ENCODE peak calls at places on chromosomes 12 and 14, in seven cellular contexts. M is GM23248, W is uterus, E is GM23338, F is left ventricle myocardium inferior, X is aorta, O is small intestine. Z is an unnamed sample.
A peak's percentile ranks its signal among the peaks of the same experiment; 100 is the strongest.

GRCh38 chr12:132514838-132515237 is 24.9 kb downstream of the FBRSL1 start:
- DNase-seq in M (no peak), W (no peak), E (no peak), F (no peak), X (no peak), O (no peak), Z (no peak)

GRCh38 chr12:58602179-58602578 is 318.1 kb downstream of the LRIG3 start:
- DNase-seq in M (no peak), W (no peak), E (no peak), F (no peak), X (no peak), O (no peak), Z (no peak)

GRCh38 chr12:6535697-6535946 is 1.3 kb downstream of the GAPDH start:
- DNase-seq in M (no peak), W (no peak), E (no peak), F (no peak), X (no peak), O (no peak), Z (no peak)

GRCh38 chr12:1917172-1918070 is 1.0 kb downstream of the CACNA2D4 start:
- DNase-seq in M (no peak), W (no peak), E (no peak), F (no peak), X (peak; percentile 62), O (no peak), Z (no peak)

GRCh38 chr12:132881853-132882252 is 5.6 kb downstream of the CHFR start:
- DNase-seq in M (no peak), W (no peak), E (no peak), F (no peak), X (no peak), O (no peak), Z (no peak)

GRCh38 chr12:92502417-92503028 is 200.3 kb upstream of the PLEKHG7 start:
- DNase-seq in M (no peak), W (no peak), E (no peak), F (no peak), X (no peak), O (no peak), Z (no peak)

GRCh38 chr12:52087961-52088820 is 8.7 kb downstream of the SMIM41 start:
- DNase-seq in M (no peak), W (no peak), E (no peak), F (no peak), X (no peak), O (no peak), Z (no peak)

GRCh38 chr12:10068634-10069033 is 30.2 kb downstream of the CLEC1A start:
- DNase-seq in M (peak; percentile 7), W (no peak), E (no peak), F (no peak), X (no peak), O (no peak), Z (no peak)

GRCh38 chr12:120350576-120351350 is 18.2 kb downstream of the MSI1 start:
- DNase-seq in M (no peak), W (no peak), E (no peak), F (no peak), X (no peak), O (no peak), Z (no peak)

GRCh38 chr14:80850197-80850814 is 91.2 kb downstream of the CEP128 start:
- DNase-seq in M (peak; percentile 50), W (no peak), E (peak; percentile 54), F (no peak), X (no peak), O (peak; percentile 36), Z (no peak)

GRCh38 chr14:91888641-91889476 is 21.5 kb upstream of the TC2N start:
- DNase-seq in M (peak; percentile 39), W (no peak), E (no peak), F (no peak), X (no peak), O (no peak), Z (no peak)

GRCh38 chr14:24171422-24172260 is at the start of gene REC8:
- DNase-seq in M (no peak), W (peak; percentile 50), E (peak; percentile 100), F (peak; percentile 61), X (peak; percentile 87), O (peak; percentile 66), Z (peak; percentile 63)

GRCh38 chr14:64005822-64006221 is 153.0 kb downstream of the SYNE2 start:
- DNase-seq in M (no peak), W (no peak), E (no peak), F (no peak), X (no peak), O (no peak), Z (no peak)

GRCh38 chr12:46452061-46452615 is 79.6 kb upstream of the SLC38A2 start:
- DNase-seq in M (peak; percentile 60), W (no peak), E (no peak), F (no peak), X (no peak), O (peak; percentile 72), Z (no peak)

GRCh38 chr12:49332441-49332861 is 4.5 kb downstream of the C1QL4 start:
- DNase-seq in M (no peak), W (no peak), E (peak; percentile 43), F (no peak), X (no peak), O (no peak), Z (no peak)

GRCh38 chr12:107992870-107993451 is 136.1 kb upstream of the WSCD2 start:
- DNase-seq in M (peak; percentile 58), W (no peak), E (peak; percentile 89), F (no peak), X (no peak), O (peak; percentile 40), Z (no peak)

GRCh38 chr12:2615665-2616387 is 178.9 kb upstream of the FKBP4 start:
- DNase-seq in M (no peak), W (peak; percentile 48), E (peak; percentile 50), F (peak; percentile 46), X (peak; percentile 19), O (no peak), Z (no peak)

GRCh38 chr12:26874501-26875296 is 41.7 kb upstream of the ITPR2 start:
- DNase-seq in M (no peak), W (no peak), E (no peak), F (no peak), X (no peak), O (no peak), Z (no peak)

GRCh38 chr12:47808049-47808448 is 11.7 kb downstream of the HDAC7 start:
- DNase-seq in M (peak; percentile 59), W (no peak), E (peak; percentile 34), F (peak; percentile 50), X (peak; percentile 83), O (peak; percentile 36), Z (no peak)

GRCh38 chr12:85057370-85057963 is 21.3 kb downstream of the LRRIQ1 start:
- DNase-seq in M (peak; percentile 51), W (no peak), E (peak; percentile 78), F (no peak), X (no peak), O (peak; percentile 35), Z (no peak)

GRCh38 chr12:107404981-107405380 is 280.6 kb upstream of the PWP1 start:
- DNase-seq in M (peak; percentile 65), W (no peak), E (peak; percentile 71), F (no peak), X (no peak), O (peak; percentile 68), Z (no peak)

GRCh38 chr12:112924986-112925385 is 13.3 kb upstream of the OAS3 start:
- DNase-seq in M (no peak), W (no peak), E (no peak), F (no peak), X (no peak), O (peak; percentile 86), Z (no peak)

GRCh38 chr14:105337966-105338365 is 23.4 kb downstream of the PACS2 start:
- DNase-seq in M (no peak), W (no peak), E (no peak), F (peak; percentile 77), X (peak; percentile 59), O (no peak), Z (no peak)

GRCh38 chr12:108643941-108644742 is 10.4 kb upstream of the SELPLG start:
- DNase-seq in M (peak; percentile 65), W (no peak), E (no peak), F (no peak), X (peak; percentile 86), O (no peak), Z (no peak)

GRCh38 chr14:24063263-24063836 is 8.0 kb upstream of the CPNE6 start:
- DNase-seq in M (no peak), W (no peak), E (no peak), F (no peak), X (no peak), O (peak; percentile 62), Z (no peak)

GRCh38 chr12:40104461-40105264 is 1.2 kb downstream of the SLC2A13 start:
- DNase-seq in M (no peak), W (no peak), E (peak; percentile 27), F (peak; percentile 17), X (no peak), O (peak; percentile 21), Z (no peak)
- H3K27ac ChIP-seq in M (no peak overlapping the region), W (peak overlapping the region; percentile 94), E (no peak overlapping the region), F (peak overlapping the region; percentile 90), X (no peak overlapping the region), O (no peak overlapping the region), Z (peak overlapping the region; percentile 92)

GRCh38 chr12:43132291-43132690 is 419.7 kb downstream of the ADAMTS20 start:
- DNase-seq in M (no peak), W (no peak), E (no peak), F (no peak), X (no peak), O (no peak), Z (no peak)
- H3K36me3 ChIP-seq in M (no peaks in the 10 kb centered on the region), W (no peaks in the 10 kb centered on the region), E (no peaks in the 10 kb centered on the region), F (no peaks in the 10 kb centered on the region), X (no peaks in the 10 kb centered on the region), O (no peaks in the 10 kb centered on the region), Z (no peaks in the 10 kb centered on the region)

GRCh38 chr12:4482936-4483335 is 37.3 kb upstream of the FGF6 start:
- DNase-seq in M (no peak), W (no peak), E (no peak), F (no peak), X (no peak), O (no peak), Z (no peak)

GRCh38 chr12:4477133-4477532 is 31.5 kb upstream of the FGF6 start:
- DNase-seq in M (peak; percentile 13), W (no peak), E (no peak), F (no peak), X (no peak), O (no peak), Z (peak; percentile 5)

GRCh38 chr12:4483885-4484823 is 38.5 kb upstream of the FGF6 start:
- DNase-seq in M (no peak), W (no peak), E (no peak), F (no peak), X (no peak), O (no peak), Z (no peak)

GRCh38 chr12:4478933-4479332 is 33.3 kb upstream of the FGF6 start:
- DNase-seq in M (peak; percentile 4), W (no peak), E (peak; percentile 15), F (no peak), X (no peak), O (no peak), Z (no peak)
- H3K27ac ChIP-seq in M (no peak overlapping the region), W (no peak overlapping the region), E (no peak overlapping the region), F (no peak overlapping the region), X (no peak overlapping the region), O (no peak overlapping the region), Z (no peak overlapping the region)

DNA sequence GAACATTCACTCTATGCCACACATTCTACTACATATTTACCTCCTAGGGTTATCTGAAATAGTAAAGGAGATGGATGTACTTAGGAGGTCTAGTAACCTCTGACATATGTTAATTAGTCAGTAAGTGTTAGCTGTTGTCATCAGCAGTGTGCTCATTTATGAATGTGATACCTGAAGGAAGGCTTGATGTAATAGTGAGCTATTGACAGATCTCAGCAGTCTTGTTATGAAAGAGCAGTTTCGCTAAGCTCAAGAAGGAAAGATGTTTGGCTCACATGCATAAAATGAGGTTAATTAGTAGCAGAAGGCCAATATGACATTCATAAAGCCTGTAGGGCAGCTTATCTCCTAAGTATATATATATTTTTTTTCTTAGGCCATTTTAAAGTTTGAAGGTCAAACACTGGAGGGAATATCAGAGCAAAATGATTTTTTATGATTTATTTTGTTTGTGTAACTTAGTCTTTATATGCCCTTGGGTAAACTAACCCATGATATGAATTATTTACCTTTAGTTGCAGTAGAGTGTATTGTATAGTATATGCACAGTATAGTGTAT is 2.8 kb downstream of the FAM234B start:
- DNase-seq in M (no peak), W (no peak), E (no peak), F (no peak), X (no peak), O (peak; percentile 87), Z (no peak)
- H3K36me3 ChIP-seq in M (no peaks in the 10 kb centered on the region), W (no peaks in the 10 kb centered on the region), E (no peaks in the 10 kb centered on the region), F (no peaks in the 10 kb centered on the region), X (no peaks in the 10 kb centered on the region), O (no peaks in the 10 kb centered on the region), Z (no peaks in the 10 kb centered on the region)

Z was measured in tibial nerve.